ENCODE peak calls at places on chromosomes 4 and X, in eight cellular contexts. Z is mammary epithelial cell, M is DND-41, G is HepG2, A is hepatocyte, I is GM23248, E is GM23338, K is IMR-90. D is an unnamed sample.

GRCh38 chr4:47312170-47312569 is 151.3 kb downstream of the COMMD8 start:
- DNase-seq in Z (no peak), M (no peak), G (no peak), A (no peak), I (no peak), E (no peak), K (no peak), D (no peak)

GRCh38 chr4:69075061-69075792 is 21.0 kb upstream of the UGT2B7 start:
- DNase-seq in Z (no peak), M (no peak), G (peak; percentile 33), A (no peak), I (no peak), E (no peak), K (peak; percentile 49), D (no peak)

GRCh38 chr4:151646322-151646721 is 114.5 kb downstream of the GATB start:
- DNase-seq in Z (no peak), M (no peak), G (no peak), A (no peak), I (no peak), E (peak; percentile 51), K (no peak), D (no peak)

GRCh38 chr4:118732591-118733330 is 47.6 kb downstream of the METTL14 start:
- DNase-seq in Z (peak; percentile 59), M (no peak), G (no peak), A (no peak), I (peak; percentile 90), E (no peak), K (peak; percentile 58), D (no peak)

GRCh38 chrX:76643590-76643989 is 216.1 kb downstream of the MAGEE1 start:
- DNase-seq in Z (no peak), M (no peak), G (no peak), A (no peak), I (no peak), E (no peak), K (no peak), D (no peak)

GRCh38 chr4:68175562-68176155 is 46.0 kb upstream of the TMPRSS11F start:
- DNase-seq in Z (peak; percentile 53), M (peak; percentile 55), G (peak; percentile 44), A (peak; percentile 82), I (peak; percentile 71), E (peak; percentile 87), K (peak; percentile 51), D (peak; percentile 88)

GRCh38 chrX:150465856-150466775 is 102.3 kb upstream of the MTM1 start:
- DNase-seq in Z (no peak), M (no peak), G (no peak), A (no peak), I (no peak), E (no peak), K (no peak), D (no peak)

GRCh38 chr4:79294064-79294463 is 31.8 kb downstream of the NAA11 start:
- DNase-seq in Z (no peak), M (no peak), G (peak; percentile 60), A (no peak), I (peak; percentile 20), E (no peak), K (no peak), D (no peak)

GRCh38 chr4:108360857-108361820 is 192.4 kb upstream of the LEF1 start:
- DNase-seq in Z (peak; percentile 52), M (peak; percentile 58), G (no peak), A (peak; percentile 40), I (peak; percentile 81), E (peak; percentile 69), K (peak; percentile 60), D (no peak)

GRCh38 chrX:20320461-20321159 is 53.9 kb upstream of the RPS6KA3 start:
- DNase-seq in Z (no peak), M (peak; percentile 67), G (peak; percentile 90), A (no peak), I (no peak), E (no peak), K (no peak), D (peak; percentile 76)

GRCh38 chr4:176270669-176271068 is 1.6 kb upstream of the ASB5 start:
- DNase-seq in Z (peak; percentile 98), M (no peak), G (peak; percentile 20), A (peak; percentile 65), I (peak; percentile 99), E (no peak), K (peak; percentile 100), D (no peak)

GRCh38 chr4:71404049-71404448 is 65.2 kb downstream of the SLC4A4 start:
- DNase-seq in Z (no peak), M (no peak), G (no peak), A (no peak), I (peak; percentile 3), E (no peak), K (peak; percentile 45), D (no peak)

GRCh38 chr4:176123710-176124407 is 58.2 kb downstream of the WDR17 start:
- DNase-seq in Z (peak; percentile 3), M (no peak), G (peak; percentile 24), A (peak; percentile 22), I (peak; percentile 43), E (peak; percentile 79), K (no peak), D (no peak)

GRCh38 chr4:41432889-41433288 is 105.1 kb upstream of the LIMCH1 start:
- DNase-seq in Z (peak; percentile 4), M (no peak), G (no peak), A (no peak), I (peak; percentile 74), E (peak; percentile 94), K (peak; percentile 8), D (no peak)

GRCh38 chr4:5874811-5875465 is 17.9 kb downstream of the CRMP1 start:
- DNase-seq in Z (peak; percentile 20), M (no peak), G (no peak), A (no peak), I (peak; percentile 66), E (peak; percentile 76), K (peak; percentile 44), D (peak; percentile 36)

GRCh38 chrX:46710425-46710824 is 48.5 kb downstream of the SLC9A7 start:
- DNase-seq in Z (peak; percentile 96), M (no peak), G (peak; percentile 0), A (peak; percentile 5), I (peak; percentile 41), E (peak; percentile 11), K (peak; percentile 62), D (no peak)

GRCh38 chr4:168840988-168841681 is 168.9 kb downstream of the CBR4 start:
- DNase-seq in Z (no peak), M (no peak), G (no peak), A (no peak), I (no peak), E (peak; percentile 87), K (no peak), D (no peak)

GRCh38 chr4:168840386-168840763 is 169.7 kb downstream of the CBR4 start:
- DNase-seq in Z (no peak), M (no peak), G (no peak), A (no peak), I (no peak), E (no peak), K (no peak), D (no peak)

GRCh38 chr4:168837922-168838321 is 172.1 kb downstream of the CBR4 start:
- DNase-seq in Z (no peak), M (no peak), G (no peak), A (no peak), I (no peak), E (no peak), K (no peak), D (no peak)

GRCh38 chr4:168841682-168842019 is 168.4 kb downstream of the CBR4 start:
- DNase-seq in Z (no peak), M (no peak), G (no peak), A (no peak), I (no peak), E (no peak), K (no peak), D (no peak)

GRCh38 chr4:168839758-168840385 is 170.2 kb downstream of the CBR4 start:
- DNase-seq in Z (no peak), M (no peak), G (no peak), A (peak; percentile 44), I (no peak), E (no peak), K (no peak), D (no peak)
- H4K20me1 ChIP-seq in Z (no peaks in the 10 kb centered on the region), M (no peaks in the 10 kb centered on the region), G (no peaks in the 10 kb centered on the region), A (no peaks in the 10 kb centered on the region), I (no peaks in the 10 kb centered on the region), E (no peaks in the 10 kb centered on the region), K (peaks cover 95% of the 10 kb centered on the region), D (no peaks in the 10 kb centered on the region)

GRCh38 chr4:83556836-83557235 is 20.9 kb downstream of the GPAT3 start:
- DNase-seq in Z (no peak), M (no peak), G (no peak), A (no peak), I (no peak), E (no peak), K (no peak), D (no peak)
- H4K20me1 ChIP-seq in Z (no peaks in the 10 kb centered on the region), M (no peaks in the 10 kb centered on the region), G (no peaks in the 10 kb centered on the region), A (no peaks in the 10 kb centered on the region), I (no peaks in the 10 kb centered on the region), E (no peaks in the 10 kb centered on the region), K (no peaks in the 10 kb centered on the region), D (no peaks in the 10 kb centered on the region)

DNA sequence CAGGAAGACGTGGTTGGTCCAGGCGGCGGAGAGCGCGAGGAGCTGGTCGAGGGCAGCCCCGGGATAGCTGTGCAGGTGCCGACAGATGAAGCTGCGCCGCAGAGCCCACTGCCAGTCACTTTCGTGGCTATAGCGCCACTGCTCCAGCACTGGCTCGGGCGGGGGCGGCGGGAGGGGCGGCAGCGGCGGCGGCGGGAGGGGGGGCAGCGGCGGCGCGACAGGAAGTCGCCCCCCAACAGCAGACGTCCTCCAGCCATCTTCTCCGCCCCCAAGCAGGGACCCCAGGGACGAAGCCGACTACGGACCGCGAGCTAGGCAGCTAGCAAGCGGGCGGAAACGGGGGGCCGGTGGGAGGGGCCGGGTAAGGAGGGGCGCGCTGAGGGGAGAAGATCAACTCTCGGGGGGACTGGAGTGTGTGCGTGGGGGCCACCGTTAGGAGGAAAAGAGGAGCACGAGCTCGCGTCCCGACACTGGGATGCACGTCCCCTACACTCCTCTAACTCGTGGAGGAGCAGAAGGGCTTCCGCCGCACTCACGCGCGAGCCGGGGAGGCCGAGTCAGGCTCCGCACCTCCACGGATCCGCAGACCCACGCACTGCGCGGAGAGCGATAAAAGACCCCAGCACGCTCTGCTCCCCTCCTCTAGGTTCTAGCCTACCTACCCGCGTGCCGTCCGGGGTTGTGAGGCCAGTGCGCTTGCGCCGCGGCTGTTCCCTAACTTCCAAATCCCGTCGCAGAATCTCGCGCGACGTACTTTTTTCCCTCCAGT is at the start of gene NKRF:
- DNase-seq in Z (peak; percentile 80), M (peak; percentile 92), G (peak; percentile 82), A (peak; percentile 93), I (peak; percentile 92), E (peak; percentile 90), K (peak; percentile 90), D (peak; percentile 96)
- H4K20me1 ChIP-seq in Z (no peaks in the 10 kb centered on the region), M (peaks cover 26% of the 10 kb centered on the region), G (peaks cover 6% of the 10 kb centered on the region), A (peaks cover 4% of the 10 kb centered on the region), I (no peaks in the 10 kb centered on the region), E (no peaks in the 10 kb centered on the region), K (peaks cover 14% of the 10 kb centered on the region), D (peaks cover 4% of the 10 kb centered on the region)

GRCh38 chrX:44980403-44980802 is 107.4 kb downstream of the KDM6A start:
- DNase-seq in Z (no peak), M (no peak), G (no peak), A (no peak), I (no peak), E (no peak), K (no peak), D (no peak)

GRCh38 chrX:44978976-44979375 is 106.0 kb downstream of the KDM6A start:
- DNase-seq in Z (no peak), M (no peak), G (no peak), A (no peak), I (no peak), E (no peak), K (no peak), D (no peak)

GRCh38 chrX:44975666-44976263 is 102.8 kb downstream of the KDM6A start:
- DNase-seq in Z (peak; percentile 63), M (peak; percentile 8), G (peak; percentile 50), A (no peak), I (peak; percentile 19), E (no peak), K (peak; percentile 5), D (no peak)

GRCh38 chrX:44980883-44981282 is 107.9 kb downstream of the KDM6A start:
- DNase-seq in Z (no peak), M (no peak), G (no peak), A (no peak), I (no peak), E (no peak), K (no peak), D (no peak)
- H4K20me1 ChIP-seq in Z (no peaks in the 10 kb centered on the region), M (no peaks in the 10 kb centered on the region), G (no peaks in the 10 kb centered on the region), A (peaks cover 11% of the 10 kb centered on the region), I (no peaks in the 10 kb centered on the region), E (peaks cover 21% of the 10 kb centered on the region), K (peaks cover 8% of the 10 kb centered on the region), D (no peaks in the 10 kb centered on the region)